ENCODE peak calls at places on chromosomes 6 and 20, in five cellular contexts. One of them, this sample, is unnamed.

GRCh38 chr6:20117474-20117873 is 94.8 kb downstream of the MBOAT1 start:
- DNase-seq in HepG2: no peak
- DNase-seq in astrocyte of the spinal cord: no peak
- DNase-seq in left lung: no peak
- DNase-seq in retinal pigment epithelial cell: peak; percentile 4
- DNase-seq in this sample: no peak

GRCh38 chr20:63767456-63767855 is 27.9 kb downstream of the SLC2A4RG start:
- DNase-seq in HepG2: no peak
- DNase-seq in retinal pigment epithelial cell: no peak
- DNase-seq in astrocyte of the spinal cord: no peak
- DNase-seq in left lung: no peak
- DNase-seq in this sample: no peak

GRCh38 chr6:47729019-47729418 is 30.6 kb downstream of the ADGRF4 start:
- DNase-seq in astrocyte of the spinal cord: no peak
- DNase-seq in retinal pigment epithelial cell: no peak
- DNase-seq in HepG2: no peak
- DNase-seq in left lung: no peak
- DNase-seq in this sample: no peak

GRCh38 chr6:54440549-54440948 is 132.3 kb downstream of the TINAG start:
- DNase-seq in astrocyte of the spinal cord: no peak
- DNase-seq in left lung: no peak
- DNase-seq in HepG2: no peak
- DNase-seq in retinal pigment epithelial cell: no peak
- DNase-seq in this sample: no peak

GRCh38 chr20:40481743-40482458 is 207.1 kb downstream of the MAFB start:
- DNase-seq in retinal pigment epithelial cell: no peak
- DNase-seq in left lung: no peak
- DNase-seq in HepG2: no peak
- DNase-seq in astrocyte of the spinal cord: no peak
- DNase-seq in this sample: no peak

GRCh38 chr6:111173341-111173740 is 86.0 kb downstream of the SLC16A10 start:
- DNase-seq in left lung: no peak
- DNase-seq in HepG2: no peak
- DNase-seq in astrocyte of the spinal cord: no peak
- DNase-seq in retinal pigment epithelial cell: no peak
- DNase-seq in this sample: no peak

GRCh38 chr6:110814488-110815259 is 595 bp downstream of the CDK19 start:
- DNase-seq in left lung: peak; percentile 72
- DNase-seq in HepG2: no peak
- DNase-seq in retinal pigment epithelial cell: no peak
- DNase-seq in astrocyte of the spinal cord: peak; percentile 45
- DNase-seq in this sample: no peak

GRCh38 chr6:117550078-117550600 is 52.2 kb downstream of the GOPC start:
- DNase-seq in retinal pigment epithelial cell: no peak
- DNase-seq in astrocyte of the spinal cord: no peak
- DNase-seq in HepG2: no peak
- DNase-seq in left lung: no peak
- DNase-seq in this sample: no peak

GRCh38 chr20:30602424-30602823 is 655.0 kb upstream of the DEFB115 start:
- DNase-seq in astrocyte of the spinal cord: no peak
- DNase-seq in HepG2: no peak
- DNase-seq in left lung: no peak
- DNase-seq in retinal pigment epithelial cell: no peak
- DNase-seq in this sample: no peak

GRCh38 chr20:37421988-37422387 is 76.0 kb downstream of the SRC start:
- DNase-seq in left lung: no peak
- DNase-seq in HepG2: no peak
- DNase-seq in astrocyte of the spinal cord: peak; percentile 24
- DNase-seq in retinal pigment epithelial cell: no peak
- DNase-seq in this sample: no peak

GRCh38 chr6:99330159-99330558 is 19.3 kb downstream of the FAXC start:
- DNase-seq in retinal pigment epithelial cell: no peak
- DNase-seq in HepG2: peak; percentile 52
- DNase-seq in astrocyte of the spinal cord: peak; percentile 69
- DNase-seq in left lung: peak; percentile 37
- DNase-seq in this sample: no peak

GRCh38 chr6:145815351-145815772 is 767 bp upstream of the FBXO30 start:
- DNase-seq in astrocyte of the spinal cord: peak; percentile 36
- DNase-seq in retinal pigment epithelial cell: no peak
- DNase-seq in HepG2: no peak
- DNase-seq in left lung: no peak
- DNase-seq in this sample: no peak

GRCh38 chr6:13807691-13808090 is 6.7 kb downstream of the MCUR1 start:
- DNase-seq in astrocyte of the spinal cord: peak; percentile 10
- DNase-seq in left lung: no peak
- DNase-seq in retinal pigment epithelial cell: no peak
- DNase-seq in HepG2: no peak
- DNase-seq in this sample: no peak

GRCh38 chr6:4732691-4733315 is 43.4 kb upstream of the CDYL start:
- DNase-seq in retinal pigment epithelial cell: peak; percentile 71
- DNase-seq in astrocyte of the spinal cord: peak; percentile 90
- DNase-seq in left lung: peak; percentile 54
- DNase-seq in HepG2: peak; percentile 24
- DNase-seq in this sample: peak; percentile 69

GRCh38 chr6:167252271-167252670 is 38.8 kb upstream of the UNC93A start:
- DNase-seq in left lung: no peak
- DNase-seq in HepG2: no peak
- DNase-seq in retinal pigment epithelial cell: no peak
- DNase-seq in astrocyte of the spinal cord: no peak
- DNase-seq in this sample: no peak

GRCh38 chr6:134534708-134535149 is 216.8 kb upstream of the SGK1 start:
- DNase-seq in retinal pigment epithelial cell: no peak
- DNase-seq in astrocyte of the spinal cord: peak; percentile 61
- DNase-seq in left lung: no peak
- DNase-seq in HepG2: no peak
- DNase-seq in this sample: no peak

GRCh38 chr20:15889924-15890256 is 683.4 kb downstream of the KIF16B start:
- DNase-seq in HepG2: no peak
- DNase-seq in retinal pigment epithelial cell: no peak
- DNase-seq in astrocyte of the spinal cord: no peak
- DNase-seq in left lung: no peak
- DNase-seq in this sample: no peak

GRCh38 chr20:48409216-48409615 is 418.6 kb downstream of the PREX1 start:
- DNase-seq in retinal pigment epithelial cell: no peak
- DNase-seq in astrocyte of the spinal cord: no peak
- DNase-seq in HepG2: no peak
- DNase-seq in left lung: no peak
- DNase-seq in this sample: no peak

DNA sequence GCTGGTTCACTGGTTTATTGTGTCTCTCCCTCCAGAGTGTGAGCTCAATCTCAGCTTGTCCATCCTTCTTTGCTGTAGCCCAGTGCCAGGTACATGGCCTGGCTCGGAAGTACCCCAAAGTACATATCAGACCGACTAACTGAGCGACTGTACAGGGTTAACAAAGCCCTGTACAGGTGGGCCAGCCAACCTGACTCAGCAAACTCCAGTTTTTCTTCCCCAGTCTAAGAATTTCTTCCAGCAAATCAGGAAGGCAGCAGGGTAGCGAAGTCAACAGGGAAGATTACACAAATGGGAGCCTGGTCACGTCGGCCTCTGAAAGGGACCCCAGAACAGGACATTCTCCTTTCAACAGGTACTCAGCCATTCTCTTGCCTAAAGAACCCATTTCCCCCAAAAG is 31.3 kb downstream of the ZMYND8 start:
- DNase-seq in left lung: no peak
- DNase-seq in HepG2: no peak
- DNase-seq in retinal pigment epithelial cell: no peak
- DNase-seq in astrocyte of the spinal cord: no peak
- DNase-seq in this sample: no peak
- TF ChIP-seq CTCF in left lung: no peak
- TF ChIP-seq CTCF in HepG2: no peak
- TF ChIP-seq CTCF in retinal pigment epithelial cell: no peak
- TF ChIP-seq CTCF in astrocyte of the spinal cord: no peak
- TF ChIP-seq CTCF in this sample: no peak

GRCh38 chr20:57022306-57022705 is 244.1 kb downstream of the BMP7 start:
- DNase-seq in astrocyte of the spinal cord: no peak
- DNase-seq in retinal pigment epithelial cell: no peak
- DNase-seq in HepG2: no peak
- DNase-seq in left lung: no peak
- DNase-seq in this sample: no peak

GRCh38 chr20:57023007-57023406 is 243.4 kb downstream of the BMP7 start:
- DNase-seq in left lung: no peak
- DNase-seq in HepG2: no peak
- DNase-seq in astrocyte of the spinal cord: no peak
- DNase-seq in retinal pigment epithelial cell: no peak
- DNase-seq in this sample: no peak

GRCh38 chr20:57024849-57025248 is 241.6 kb downstream of the BMP7 start:
- DNase-seq in HepG2: no peak
- DNase-seq in astrocyte of the spinal cord: no peak
- DNase-seq in left lung: no peak
- DNase-seq in retinal pigment epithelial cell: no peak
- DNase-seq in this sample: no peak

GRCh38 chr20:57023997-57024396 is 242.4 kb downstream of the BMP7 start:
- DNase-seq in left lung: no peak
- DNase-seq in astrocyte of the spinal cord: no peak
- DNase-seq in HepG2: no peak
- DNase-seq in retinal pigment epithelial cell: no peak
- DNase-seq in this sample: no peak

DNA sequence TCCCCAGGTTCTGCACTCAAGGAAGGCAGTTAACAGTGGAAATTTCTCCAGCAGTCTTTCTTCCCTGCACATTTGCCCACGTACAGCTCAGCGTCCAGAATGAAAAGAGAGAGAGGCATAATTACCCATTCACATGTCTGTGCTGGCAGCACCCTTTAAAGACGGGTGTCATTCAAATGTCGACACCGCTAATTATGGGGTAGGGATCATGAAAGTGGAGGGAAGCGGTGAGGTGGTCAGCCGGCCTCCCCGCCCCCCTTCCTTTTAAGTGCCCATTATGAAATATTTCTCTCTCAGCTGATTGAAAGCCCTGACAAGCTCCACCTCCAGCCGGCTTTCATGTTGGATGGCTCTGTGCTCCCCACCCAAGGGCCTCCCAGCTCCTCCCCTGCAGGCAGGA is 246.1 kb downstream of the BMP7 start:
- DNase-seq in astrocyte of the spinal cord: no peak
- DNase-seq in retinal pigment epithelial cell: no peak
- DNase-seq in left lung: no peak
- DNase-seq in HepG2: no peak
- DNase-seq in this sample: no peak
- TF ChIP-seq CTCF in astrocyte of the spinal cord: no peak
- TF ChIP-seq CTCF in retinal pigment epithelial cell: no peak
- TF ChIP-seq CTCF in left lung: no peak
- TF ChIP-seq CTCF in HepG2: no peak
- TF ChIP-seq CTCF in this sample: no peak

GRCh38 chr20:56843817-56844216 is 214.7 kb downstream of the TFAP2C start:
- DNase-seq in left lung: no peak
- DNase-seq in astrocyte of the spinal cord: no peak
- DNase-seq in retinal pigment epithelial cell: no peak
- DNase-seq in HepG2: no peak
- DNase-seq in this sample: no peak
- TF ChIP-seq CTCF in left lung: no peak
- TF ChIP-seq CTCF in astrocyte of the spinal cord: peak; percentile 26
- TF ChIP-seq CTCF in retinal pigment epithelial cell: no peak
- TF ChIP-seq CTCF in HepG2: no peak
- TF ChIP-seq CTCF in this sample: no peak

GRCh38 chr6:148602136-148602535 is 144.7 kb upstream of the UST start:
- DNase-seq in retinal pigment epithelial cell: no peak
- DNase-seq in astrocyte of the spinal cord: no peak
- DNase-seq in HepG2: no peak
- DNase-seq in left lung: no peak
- DNase-seq in this sample: no peak
- TF ChIP-seq CTCF in retinal pigment epithelial cell: no peak
- TF ChIP-seq CTCF in astrocyte of the spinal cord: no peak
- TF ChIP-seq CTCF in HepG2: no peak
- TF ChIP-seq CTCF in left lung: no peak
- TF ChIP-seq CTCF in this sample: no peak

GRCh38 chr6:140245641-140246040 is 871.2 kb upstream of the CITED2 start:
- DNase-seq in astrocyte of the spinal cord: no peak
- DNase-seq in HepG2: no peak
- DNase-seq in left lung: no peak
- DNase-seq in retinal pigment epithelial cell: no peak
- DNase-seq in this sample: no peak
- TF ChIP-seq CTCF in astrocyte of the spinal cord: no peak
- TF ChIP-seq CTCF in HepG2: no peak
- TF ChIP-seq CTCF in left lung: no peak
- TF ChIP-seq CTCF in retinal pigment epithelial cell: no peak
- TF ChIP-seq CTCF in this sample: no peak

GRCh38 chr6:116011520-116011919 is 49.2 kb downstream of the FRK start:
- DNase-seq in astrocyte of the spinal cord: no peak
- DNase-seq in left lung: no peak
- DNase-seq in HepG2: no peak
- DNase-seq in retinal pigment epithelial cell: no peak
- DNase-seq in this sample: no peak

GRCh38 chr6:116010400-116011095 is 50.1 kb downstream of the FRK start:
- DNase-seq in retinal pigment epithelial cell: no peak
- DNase-seq in HepG2: peak; percentile 75
- DNase-seq in astrocyte of the spinal cord: peak; percentile 83
- DNase-seq in left lung: peak; percentile 65
- DNase-seq in this sample: no peak

GRCh38 chr6:116011096-116011401 is 49.6 kb downstream of the FRK start:
- DNase-seq in left lung: no peak
- DNase-seq in retinal pigment epithelial cell: no peak
- DNase-seq in HepG2: no peak
- DNase-seq in astrocyte of the spinal cord: peak; percentile 22
- DNase-seq in this sample: no peak

GRCh38 chr6:116012966-116013365 is 47.7 kb downstream of the FRK start:
- DNase-seq in retinal pigment epithelial cell: no peak
- DNase-seq in HepG2: no peak
- DNase-seq in astrocyte of the spinal cord: peak; percentile 5
- DNase-seq in left lung: no peak
- DNase-seq in this sample: no peak

GRCh38 chr6:116012471-116012949 is 48.2 kb downstream of the FRK start:
- DNase-seq in retinal pigment epithelial cell: no peak
- DNase-seq in left lung: no peak
- DNase-seq in astrocyte of the spinal cord: peak; percentile 18
- DNase-seq in HepG2: peak; percentile 25
- DNase-seq in this sample: no peak
- TF ChIP-seq CTCF in retinal pigment epithelial cell: no peak
- TF ChIP-seq CTCF in left lung: no peak
- TF ChIP-seq CTCF in astrocyte of the spinal cord: no peak
- TF ChIP-seq CTCF in HepG2: no peak
- TF ChIP-seq CTCF in this sample: no peak